ENCODE peak calls at places on chromosomes 2 and 18, in six cellular contexts. X is upper lobe of right lung; V is psoas muscle; S is spleen; L is CD8-positive, alpha-beta memory T cell; E is HCT116. W is an unnamed sample. For H3K27me3, the result is how much of the 10 kb centered on the place peaks cover.

GRCh38 chr2:43842866-43843226 is 4.1 kb downstream of the ABCG8 start:
- DNase-seq in X (no peak), V (no peak), S (no peak), L (no peak), E (no peak), W (no peak)

GRCh38 chr2:44836174-44836573 is 105.3 kb upstream of the SIX3 start:
- DNase-seq in X (no peak), V (no peak), S (no peak), L (no peak), E (no peak), W (no peak)

GRCh38 chr2:170713280-170714155 is 1.6 kb upstream of the SP5 start:
- DNase-seq in X (peak), V (peak), S (no peak), L (peak), E (no peak), W (no peak)

GRCh38 chr2:109279243-109279860 is 150.3 kb downstream of the SH3RF3 start:
- DNase-seq in X (no peak), V (no peak), S (no peak), L (no peak), E (no peak), W (no peak)

GRCh38 chr2:159600752-159601151 is 15.6 kb downstream of the BAZ2B start:
- DNase-seq in X (no peak), V (no peak), S (no peak), L (no peak), E (peak), W (no peak)

GRCh38 chr2:180696005-180696404 is 284.4 kb upstream of the UBE2E3 start:
- DNase-seq in X (no peak), V (no peak), S (no peak), L (no peak), E (no peak), W (no peak)

GRCh38 chr2:54212456-54212855 is 43.6 kb downstream of the TSPYL6 start:
- DNase-seq in X (no peak), V (no peak), S (no peak), L (no peak), E (no peak), W (no peak)

GRCh38 chr2:212595036-212595654 is 56.5 kb upstream of the ERBB4 start:
- DNase-seq in X (no peak), V (no peak), S (no peak), L (no peak), E (peak), W (peak)

GRCh38 chr18:46324556-46324955 is 220.4 kb downstream of the HAUS1 start:
- DNase-seq in X (no peak), V (no peak), S (no peak), L (no peak), E (peak), W (peak)

GRCh38 chr2:20577495-20578235 is 73.2 kb downstream of the HS1BP3 start:
- DNase-seq in X (peak), V (peak), S (peak), L (no peak), E (no peak), W (no peak)

GRCh38 chr2:241858206-241859016 is at the start of gene PDCD1:
- DNase-seq in X (peak), V (peak), S (peak), L (no peak), E (no peak), W (no peak)

GRCh38 chr2:230076819-230077218 is 8.1 kb upstream of the SLC16A14 start:
- DNase-seq in X (no peak), V (no peak), S (no peak), L (no peak), E (no peak), W (no peak)

GRCh38 chr2:3651686-3652516 is 6.1 kb upstream of the ALLC start:
- DNase-seq in X (no peak), V (peak), S (peak), L (peak), E (no peak), W (peak)

GRCh38 chr2:149141046-149141445 is 102.5 kb downstream of the LYPD6B start:
- DNase-seq in X (no peak), V (no peak), S (no peak), L (no peak), E (no peak), W (no peak)

GRCh38 chr2:145652992-145653545 is 1133.2 kb upstream of the ZEB2 start:
- DNase-seq in X (no peak), V (no peak), S (no peak), L (no peak), E (no peak), W (peak)

GRCh38 chr2:162773352-162773751 is 65.2 kb downstream of the KCNH7 start:
- DNase-seq in X (peak), V (no peak), S (no peak), L (no peak), E (no peak), W (no peak)

GRCh38 chr2:111168528-111168929 is 47.8 kb downstream of the BCL2L11 start:
- DNase-seq in X (no peak), V (peak), S (no peak), L (no peak), E (peak), W (peak)

GRCh38 chr2:83081835-83082522 is 1377.1 kb downstream of the SUCLG1 start:
- DNase-seq in X (no peak), V (no peak), S (no peak), L (no peak), E (no peak), W (peak)

GRCh38 chr2:83069724-83070123 is 1389.4 kb downstream of the SUCLG1 start:
- DNase-seq in X (no peak), V (no peak), S (no peak), L (no peak), E (no peak), W (no peak)

GRCh38 chr2:43082111-43082877 is 144.1 kb downstream of the ZFP36L2 start:
- DNase-seq in X (no peak), V (peak), S (peak), L (no peak), E (no peak), W (peak)

GRCh38 chr2:105114551-105114950 is 76.7 kb downstream of the MRPS9 start:
- DNase-seq in X (no peak), V (no peak), S (no peak), L (peak), E (peak), W (peak)

GRCh38 chr2:171822520-171823297 is 71.3 kb downstream of the SLC25A12 start:
- DNase-seq in X (no peak), V (no peak), S (no peak), L (no peak), E (no peak), W (no peak)

GRCh38 chr2:122368576-122369243 is 613.3 kb downstream of the TSN start:
- DNase-seq in X (no peak), V (no peak), S (no peak), L (no peak), E (no peak), W (peak)

GRCh38 chr2:96734899-96735585 is 4.8 kb downstream of the LMAN2L start:
- DNase-seq in X (no peak), V (no peak), S (no peak), L (no peak), E (no peak), W (no peak)

GRCh38 chr2:42568431-42569115 is at the start of gene MTA3:
- DNase-seq in X (peak), V (peak), S (peak), L (peak), E (no peak), W (peak)

GRCh38 chr2:170742000-170742399 is 26.9 kb downstream of the SP5 start:
- DNase-seq in X (no peak), V (no peak), S (no peak), L (no peak), E (no peak), W (no peak)

GRCh38 chr2:233746475-233747282 is 13.4 kb upstream of the UGT1A1 start:
- DNase-seq in X (no peak), V (no peak), S (no peak), L (no peak), E (no peak), W (no peak)

GRCh38 chr2:240629968-240630770 is 4.9 kb downstream of the GPR35 start:
- DNase-seq in X (peak), V (no peak), S (peak), L (no peak), E (no peak), W (no peak)

GRCh38 chr18:69866250-69866649 is 81.4 kb downstream of the CD226 start:
- DNase-seq in X (no peak), V (no peak), S (no peak), L (no peak), E (no peak), W (no peak)

GRCh38 chr2:101558740-101559508 is 84.0 kb upstream of the RFX8 start:
- DNase-seq in X (no peak), V (no peak), S (no peak), L (no peak), E (no peak), W (no peak)

GRCh38 chr2:72993147-72993546 is 75.8 kb downstream of the EMX1 start:
- DNase-seq in X (peak), V (no peak), S (peak), L (peak), E (peak), W (peak)

GRCh38 chr2:10495311-10495987 is 47.3 kb upstream of the ODC1 start:
- DNase-seq in X (no peak), V (no peak), S (peak), L (no peak), E (no peak), W (no peak)

GRCh38 chr18:8107426-8107825 is 501.8 kb upstream of the RAB12 start:
- DNase-seq in X (no peak), V (no peak), S (no peak), L (no peak), E (no peak), W (no peak)

GRCh38 chr18:61957801-61958516 is 65.2 kb upstream of the RNF152 start:
- DNase-seq in X (no peak), V (no peak), S (no peak), L (no peak), E (no peak), W (no peak)

GRCh38 chr2:64268330-64268729 is 124.1 kb upstream of the PELI1 start:
- DNase-seq in X (no peak), V (no peak), S (no peak), L (no peak), E (no peak), W (no peak)

GRCh38 chr2:216696751-216697560 is 1.6 kb upstream of the IGFBP5 start:
- DNase-seq in X (no peak), V (no peak), S (no peak), L (no peak), E (peak), W (peak)
- H3K27me3 ChIP-seq in X (under half), V (under half), S (half or more), L (under half), E (under half), W (under half)

GRCh38 chr2:15980605-15981098 is 40.3 kb downstream of the MYCN start:
- DNase-seq in X (no peak), V (no peak), S (no peak), L (no peak), E (no peak), W (no peak)
- H3K4me3 ChIP-seq in X (no peak), V (no peak), S (no peak), L (no peak), E (no peak), W (no peak)

DNA sequence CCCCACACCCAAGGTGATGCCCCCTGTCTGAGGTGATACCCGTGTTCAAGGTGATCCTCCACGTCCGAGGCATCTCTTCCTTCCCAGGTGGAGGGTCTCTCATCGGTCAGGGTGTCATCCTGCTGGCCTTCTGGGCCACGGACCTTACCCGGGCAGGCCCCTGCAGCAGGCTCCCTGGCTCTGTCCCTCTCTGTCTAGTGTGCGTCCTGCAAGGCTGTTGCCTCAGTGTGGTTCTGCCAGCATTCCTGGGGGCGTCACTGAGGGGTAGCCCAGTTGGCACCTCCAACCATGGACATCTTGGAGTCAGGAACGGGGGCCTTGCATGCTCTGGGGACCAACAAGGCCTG is 5.6 kb upstream of the PER2 start:
- DNase-seq in X (no peak), V (no peak), S (peak), L (no peak), E (no peak), W (no peak)
- H3K27me3 ChIP-seq in X (under half), V (under half), S (under half), L (under half), E (under half), W (under half)

GRCh38 chr18:32303400-32303799 is 113.6 kb downstream of the MEP1B start:
- DNase-seq in X (no peak), V (no peak), S (no peak), L (no peak), E (no peak), W (no peak)

GRCh38 chr18:32300914-32301313 is 111.1 kb downstream of the MEP1B start:
- DNase-seq in X (no peak), V (no peak), S (no peak), L (no peak), E (no peak), W (no peak)

GRCh38 chr18:32302806-32303205 is 113.0 kb downstream of the MEP1B start:
- DNase-seq in X (no peak), V (no peak), S (no peak), L (no peak), E (no peak), W (no peak)

GRCh38 chr18:32301361-32301760 is 111.5 kb downstream of the MEP1B start:
- DNase-seq in X (no peak), V (no peak), S (no peak), L (no peak), E (no peak), W (no peak)

DNA sequence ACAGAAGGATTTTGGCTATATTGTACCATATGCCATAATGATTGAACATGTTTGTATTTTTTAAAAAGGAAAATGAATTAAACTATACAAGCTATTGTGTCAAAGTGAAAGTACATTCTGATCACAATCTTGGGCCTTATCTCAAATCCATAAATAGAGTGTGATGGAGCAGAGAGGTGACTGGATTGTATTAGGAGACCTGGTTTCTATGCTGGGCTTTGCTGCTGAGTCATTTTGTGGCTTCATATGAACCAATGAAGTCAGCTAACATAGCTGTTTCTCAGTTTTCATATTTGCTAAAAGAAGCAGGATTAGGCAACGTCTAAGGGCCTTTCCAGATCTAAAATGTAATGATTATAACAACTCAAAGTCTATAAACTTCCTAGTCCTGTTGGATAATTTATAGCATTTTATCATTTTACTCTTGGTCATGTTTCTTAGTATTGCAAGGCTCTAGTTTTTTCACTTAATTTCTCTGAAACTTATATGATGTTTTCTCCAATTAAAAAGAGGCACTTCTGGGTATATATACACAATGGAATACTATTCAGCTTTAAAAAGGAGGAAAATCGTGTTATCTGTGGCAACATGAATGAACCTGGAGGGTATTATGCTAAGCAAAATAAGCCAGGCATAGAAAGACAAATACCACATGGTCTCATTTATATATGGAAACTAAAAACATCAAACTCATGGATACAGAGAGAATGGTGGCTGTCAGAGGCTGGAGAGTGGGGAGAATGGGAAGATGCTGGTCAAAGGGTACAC is 112.3 kb downstream of the MEP1B start:
- DNase-seq in X (no peak), V (no peak), S (no peak), L (no peak), E (no peak), W (no peak)
- H3K4me3 ChIP-seq in X (no peak), V (peak), S (no peak), L (no peak), E (no peak), W (no peak)

GRCh38 chr2:236157815-236158498 is 10.2 kb downstream of the GBX2 start:
- DNase-seq in X (peak), V (no peak), S (peak), L (no peak), E (no peak), W (no peak)

GRCh38 chr2:236156095-236156859 is 11.9 kb downstream of the GBX2 start:
- DNase-seq in X (peak), V (no peak), S (peak), L (no peak), E (no peak), W (no peak)

GRCh38 chr2:236157366-236157765 is 10.8 kb downstream of the GBX2 start:
- DNase-seq in X (no peak), V (no peak), S (peak), L (no peak), E (no peak), W (no peak)

GRCh38 chr2:236155406-236155805 is 12.8 kb downstream of the GBX2 start:
- DNase-seq in X (peak), V (no peak), S (peak), L (no peak), E (no peak), W (no peak)

GRCh38 chr2:236156860-236157194 is 11.4 kb downstream of the GBX2 start:
- DNase-seq in X (no peak), V (no peak), S (no peak), L (no peak), E (no peak), W (no peak)
- H3K27me3 ChIP-seq in X (under half), V (under half), S (under half), L (under half), E (under half), W (under half)

GRCh38 chr18:67778016-67778415 is 261.5 kb upstream of the DSEL start:
- DNase-seq in X (no peak), V (no peak), S (no peak), L (no peak), E (no peak), W (no peak)
- H3K4me3 ChIP-seq in X (no peak), V (no peak), S (no peak), L (no peak), E (no peak), W (no peak)

GRCh38 chr2:219438453-219438852 is 3.8 kb downstream of the SPEG start:
- DNase-seq in X (peak), V (no peak), S (no peak), L (no peak), E (no peak), W (no peak)
- H3K27me3 ChIP-seq in X (half or more), V (under half), S (half or more), L (under half), E (under half), W (under half)

GRCh38 chr18:26702023-26702422 is 153.7 kb upstream of the KCTD1 start:
- DNase-seq in X (no peak), V (no peak), S (no peak), L (no peak), E (no peak), W (no peak)
- H3K4me3 ChIP-seq in X (no peak), V (no peak), S (no peak), L (no peak), E (no peak), W (no peak)

GRCh38 chr2:118808429-118808809 is 39.0 kb downstream of the EN1 start:
- DNase-seq in X (no peak), V (no peak), S (no peak), L (no peak), E (no peak), W (no peak)
- H3K27me3 ChIP-seq in X (half or more), V (under half), S (half or more), L (under half), E (under half), W (under half)

GRCh38 chr2:174673876-174674275 is 76.3 kb upstream of the WIPF1 start:
- DNase-seq in X (no peak), V (no peak), S (no peak), L (no peak), E (no peak), W (no peak)
- H3K4me3 ChIP-seq in X (no peak), V (no peak), S (no peak), L (no peak), E (no peak), W (no peak)

W was measured in A673.